ENCODE peak calls at places on chromosome 16, in four cellular contexts. One of them, this sample, is unnamed.

GRCh38 chr16:55949518-55949917 is 74.3 kb upstream of the CES5A start:
- DNase-seq in ecto neural progenitor cell: no peak
- DNase-seq in NCI-H524: no peak
- DNase-seq in hepatic stellate cell: peak
- DNase-seq in this sample: no peak

GRCh38 chr16:83689385-83689831 is 118.4 kb upstream of the HSBP1 start:
- DNase-seq in ecto neural progenitor cell: no peak
- DNase-seq in NCI-H524: peak
- DNase-seq in hepatic stellate cell: peak
- DNase-seq in this sample: no peak

GRCh38 chr16:30054959-30055553 is 10.5 kb upstream of the ALDOA start:
- DNase-seq in ecto neural progenitor cell: peak
- DNase-seq in NCI-H524: peak
- DNase-seq in hepatic stellate cell: no peak
- DNase-seq in this sample: peak

GRCh38 chr16:6096931-6097665 is 999.5 kb upstream of the EEF2KMT start:
- DNase-seq in ecto neural progenitor cell: no peak
- DNase-seq in NCI-H524: no peak
- DNase-seq in hepatic stellate cell: no peak
- DNase-seq in this sample: no peak

GRCh38 chr16:66275795-66276428 is 90.6 kb upstream of the CDH5 start:
- DNase-seq in ecto neural progenitor cell: peak
- DNase-seq in NCI-H524: peak
- DNase-seq in hepatic stellate cell: peak
- DNase-seq in this sample: peak

GRCh38 chr16:4680673-4681470 is 12.5 kb upstream of the NUDT16L1 start:
- DNase-seq in ecto neural progenitor cell: no peak
- DNase-seq in NCI-H524: no peak
- DNase-seq in hepatic stellate cell: no peak
- DNase-seq in this sample: no peak

GRCh38 chr16:3095869-3096268 is 3.2 kb downstream of the ZSCAN10 start:
- DNase-seq in ecto neural progenitor cell: no peak
- DNase-seq in NCI-H524: no peak
- DNase-seq in hepatic stellate cell: peak
- DNase-seq in this sample: no peak

GRCh38 chr16:1916654-1916990 is 1.6 kb downstream of the HS3ST6 start:
- DNase-seq in ecto neural progenitor cell: peak
- DNase-seq in NCI-H524: no peak
- DNase-seq in hepatic stellate cell: no peak
- DNase-seq in this sample: no peak

GRCh38 chr16:735982-736453 is 4.8 kb downstream of the CIAO3 start:
- DNase-seq in ecto neural progenitor cell: no peak
- DNase-seq in NCI-H524: no peak
- DNase-seq in hepatic stellate cell: no peak
- DNase-seq in this sample: no peak

GRCh38 chr16:73172621-73173312 is 124.8 kb upstream of the ZFHX3 start:
- DNase-seq in ecto neural progenitor cell: peak
- DNase-seq in NCI-H524: peak
- DNase-seq in hepatic stellate cell: peak
- DNase-seq in this sample: peak

GRCh38 chr16:85566502-85567100 is 46.5 kb upstream of the GSE1 start:
- DNase-seq in ecto neural progenitor cell: no peak
- DNase-seq in NCI-H524: no peak
- DNase-seq in hepatic stellate cell: no peak
- DNase-seq in this sample: no peak

GRCh38 chr16:87160218-87160617 is 157.0 kb downstream of the C16orf95 start:
- DNase-seq in ecto neural progenitor cell: no peak
- DNase-seq in NCI-H524: no peak
- DNase-seq in hepatic stellate cell: peak
- DNase-seq in this sample: no peak

GRCh38 chr16:22315979-22316378 is 18.8 kb downstream of the POLR3E start:
- DNase-seq in ecto neural progenitor cell: no peak
- DNase-seq in NCI-H524: no peak
- DNase-seq in hepatic stellate cell: no peak
- DNase-seq in this sample: no peak

GRCh38 chr16:67449328-67449727 is 18.4 kb downstream of the HSD11B2 start:
- DNase-seq in ecto neural progenitor cell: no peak
- DNase-seq in NCI-H524: peak
- DNase-seq in hepatic stellate cell: no peak
- DNase-seq in this sample: no peak

GRCh38 chr16:66539628-66540469 is 10.1 kb downstream of the TK2 start:
- DNase-seq in ecto neural progenitor cell: no peak
- DNase-seq in NCI-H524: no peak
- DNase-seq in hepatic stellate cell: no peak
- DNase-seq in this sample: no peak

GRCh38 chr16:74608944-74609343 is 2.0 kb upstream of the GLG1 start:
- DNase-seq in ecto neural progenitor cell: no peak
- DNase-seq in NCI-H524: no peak
- DNase-seq in hepatic stellate cell: no peak
- DNase-seq in this sample: no peak

GRCh38 chr16:47734987-47735594 is 274.0 kb downstream of the PHKB start:
- DNase-seq in ecto neural progenitor cell: no peak
- DNase-seq in NCI-H524: no peak
- DNase-seq in hepatic stellate cell: no peak
- DNase-seq in this sample: no peak

GRCh38 chr16:70691223-70692129 is 5.6 kb upstream of the MTSS2 start:
- DNase-seq in ecto neural progenitor cell: no peak
- DNase-seq in NCI-H524: peak
- DNase-seq in hepatic stellate cell: peak
- DNase-seq in this sample: no peak

GRCh38 chr16:65202461-65202860 is 80.6 kb upstream of the CDH11 start:
- DNase-seq in ecto neural progenitor cell: no peak
- DNase-seq in NCI-H524: no peak
- DNase-seq in hepatic stellate cell: no peak
- DNase-seq in this sample: no peak

GRCh38 chr16:87570938-87571867 is 31.1 kb upstream of the JPH3 start:
- DNase-seq in ecto neural progenitor cell: no peak
- DNase-seq in NCI-H524: peak
- DNase-seq in hepatic stellate cell: peak
- DNase-seq in this sample: no peak

GRCh38 chr16:88673685-88674398 is 11.0 kb upstream of the MVD start:
- DNase-seq in ecto neural progenitor cell: no peak
- DNase-seq in NCI-H524: no peak
- DNase-seq in hepatic stellate cell: no peak
- DNase-seq in this sample: no peak

GRCh38 chr16:58451263-58451662 is 48.7 kb upstream of the NDRG4 start:
- DNase-seq in ecto neural progenitor cell: no peak
- DNase-seq in NCI-H524: no peak
- DNase-seq in hepatic stellate cell: no peak
- DNase-seq in this sample: no peak

GRCh38 chr16:29198731-29199521 is 207.6 kb downstream of the NPIPB11 start:
- DNase-seq in ecto neural progenitor cell: peak
- DNase-seq in NCI-H524: no peak
- DNase-seq in hepatic stellate cell: peak
- DNase-seq in this sample: no peak

GRCh38 chr16:78704421-78704820 is 605.0 kb downstream of the WWOX start:
- DNase-seq in ecto neural progenitor cell: no peak
- DNase-seq in NCI-H524: peak
- DNase-seq in hepatic stellate cell: no peak
- DNase-seq in this sample: no peak

GRCh38 chr16:765971-766819 is 5.7 kb downstream of the MSLN start:
- DNase-seq in ecto neural progenitor cell: no peak
- DNase-seq in NCI-H524: no peak
- DNase-seq in hepatic stellate cell: no peak
- DNase-seq in this sample: no peak

GRCh38 chr16:59899940-59900339 is 1165.8 kb upstream of the GOT2 start:
- DNase-seq in ecto neural progenitor cell: no peak
- DNase-seq in NCI-H524: no peak
- DNase-seq in hepatic stellate cell: no peak
- DNase-seq in this sample: no peak

GRCh38 chr16:22631264-22631663 is 120.6 kb downstream of the NPIPB5 start:
- DNase-seq in ecto neural progenitor cell: no peak
- DNase-seq in NCI-H524: no peak
- DNase-seq in hepatic stellate cell: no peak
- DNase-seq in this sample: no peak

GRCh38 chr16:48011466-48011865 is 144.3 kb downstream of the ABCC12 start:
- DNase-seq in ecto neural progenitor cell: no peak
- DNase-seq in NCI-H524: no peak
- DNase-seq in hepatic stellate cell: no peak
- DNase-seq in this sample: no peak

GRCh38 chr16:57653936-57654335 is 14.2 kb upstream of the ADGRG3 start:
- DNase-seq in ecto neural progenitor cell: no peak
- DNase-seq in NCI-H524: peak
- DNase-seq in hepatic stellate cell: no peak
- DNase-seq in this sample: peak